ENCODE peak calls at places on chromosomes 4 and X, in five cellular contexts. Q, A, K, V and L are unnamed samples. For H3K27me3 and H3K4me1, the result is how much of the 10 kb centered on the place peaks cover.

GRCh38 chr4:135192746-135193535 is 991.4 kb upstream of the PABPC4L start:
- DNase-seq in Q (no peak), A (no peak), K (no peak), V (peak), L (peak)

GRCh38 chrX:148043456-148043855 is 62.3 kb downstream of the FMR1NB start:
- DNase-seq in Q (peak), A (no peak), K (no peak), V (no peak), L (no peak)

GRCh38 chrX:55135171-55135570 is 46.4 kb downstream of the PAGE2 start:
- DNase-seq in Q (peak), A (peak), K (peak), V (peak), L (no peak)

GRCh38 chr4:15811703-15812325 is 33.7 kb downstream of the CD38 start:
- DNase-seq in Q (no peak), A (no peak), K (no peak), V (no peak), L (no peak)

GRCh38 chr4:186904104-186904503 is 180.4 kb upstream of the FAT1 start:
- DNase-seq in Q (no peak), A (no peak), K (no peak), V (peak), L (peak)

GRCh38 chr4:15197005-15197404 is 194.7 kb downstream of the CPEB2 start:
- DNase-seq in Q (no peak), A (peak), K (no peak), V (peak), L (peak)

GRCh38 chrX:49270249-49270921 is 792 bp downstream of the PPP1R3F start:
- DNase-seq in Q (peak), A (no peak), K (no peak), V (no peak), L (peak)

GRCh38 chrX:9866633-9867032 is 80.4 kb downstream of the SHROOM2 start:
- DNase-seq in Q (no peak), A (no peak), K (no peak), V (no peak), L (no peak)

GRCh38 chrX:108091878-108092291 is 307 bp downstream of the ATG4A start:
- DNase-seq in Q (no peak), A (no peak), K (no peak), V (peak), L (no peak)

GRCh38 chrX:20063716-20064351 is 52.9 kb downstream of the MAP7D2 start:
- DNase-seq in Q (no peak), A (no peak), K (no peak), V (no peak), L (no peak)

GRCh38 chr4:8891646-8892555 is 20.3 kb upstream of the HMX1 start:
- DNase-seq in Q (no peak), A (no peak), K (no peak), V (no peak), L (no peak)

GRCh38 chr4:8892556-8893226 is 21.1 kb upstream of the HMX1 start:
- DNase-seq in Q (no peak), A (no peak), K (no peak), V (no peak), L (no peak)

GRCh38 chr4:8891255-8891645 is 19.6 kb upstream of the HMX1 start:
- DNase-seq in Q (no peak), A (no peak), K (no peak), V (no peak), L (no peak)

GRCh38 chr4:8886625-8887406 is 15.2 kb upstream of the HMX1 start:
- DNase-seq in Q (no peak), A (no peak), K (no peak), V (no peak), L (no peak)

GRCh38 chr4:8888856-8889255 is 17.2 kb upstream of the HMX1 start:
- DNase-seq in Q (no peak), A (no peak), K (no peak), V (no peak), L (no peak)
- H3K27me3 ChIP-seq in Q (under half), A (half or more), K (under half), V (under half), L (under half)

GRCh38 chr4:41181037-41181436 is 33.3 kb downstream of the APBB2 start:
- DNase-seq in Q (no peak), A (no peak), K (no peak), V (no peak), L (no peak)
- H3K4me1 ChIP-seq in Q (under half), A (under half), K (under half), V (half or more), L (under half)

DNA sequence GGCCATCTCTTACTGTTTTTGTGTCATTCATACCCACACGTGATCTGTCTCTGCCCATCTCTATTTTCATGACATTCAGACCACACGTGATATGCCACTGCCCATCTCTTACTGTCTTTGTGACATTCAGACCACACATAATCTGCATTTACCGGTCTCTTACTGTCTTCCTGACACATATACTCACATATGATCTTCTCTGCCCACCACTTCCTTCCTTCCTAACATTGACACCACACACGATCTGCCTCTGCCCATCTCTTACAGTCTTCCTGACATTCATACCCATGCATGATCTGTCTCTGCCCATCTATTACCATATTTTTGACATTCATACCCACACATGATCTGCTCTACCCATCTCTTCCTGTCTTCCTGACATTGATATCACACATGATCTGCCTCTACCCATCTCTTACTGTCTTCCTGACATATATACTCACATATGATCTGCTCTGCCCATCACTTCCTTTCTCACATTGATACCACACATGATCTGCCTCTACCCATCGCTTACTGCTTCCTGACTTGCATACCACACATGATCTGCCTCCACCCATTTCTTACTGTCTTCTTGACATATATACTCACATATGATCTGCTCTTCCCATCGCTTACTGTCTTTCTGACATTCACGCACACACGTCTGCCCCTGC is 36.1 kb downstream of the SCML1 start:
- DNase-seq in Q (no peak), A (no peak), K (no peak), V (no peak), L (no peak)
- H3K27me3 ChIP-seq in Q (under half), A (under half), K (under half), V (under half), L (under half)

GRCh38 chr4:1773754-1774153 is 19.3 kb upstream of the FGFR3 start:
- DNase-seq in Q (no peak), A (no peak), K (no peak), V (no peak), L (no peak)
- H3K4me1 ChIP-seq in Q (under half), A (under half), K (under half), V (under half), L (under half)

GRCh38 chr4:110613710-110614109 is 9.2 kb downstream of the PITX2 start:
- DNase-seq in Q (no peak), A (no peak), K (no peak), V (no peak), L (peak)
- H3K27me3 ChIP-seq in Q (half or more), A (half or more), K (half or more), V (under half), L (half or more)

GRCh38 chr4:48665555-48666186 is 114.4 kb downstream of the FRYL start:
- DNase-seq in Q (no peak), A (no peak), K (no peak), V (no peak), L (no peak)
- H3K4me1 ChIP-seq in Q (under half), A (under half), K (under half), V (under half), L (under half)

DNA sequence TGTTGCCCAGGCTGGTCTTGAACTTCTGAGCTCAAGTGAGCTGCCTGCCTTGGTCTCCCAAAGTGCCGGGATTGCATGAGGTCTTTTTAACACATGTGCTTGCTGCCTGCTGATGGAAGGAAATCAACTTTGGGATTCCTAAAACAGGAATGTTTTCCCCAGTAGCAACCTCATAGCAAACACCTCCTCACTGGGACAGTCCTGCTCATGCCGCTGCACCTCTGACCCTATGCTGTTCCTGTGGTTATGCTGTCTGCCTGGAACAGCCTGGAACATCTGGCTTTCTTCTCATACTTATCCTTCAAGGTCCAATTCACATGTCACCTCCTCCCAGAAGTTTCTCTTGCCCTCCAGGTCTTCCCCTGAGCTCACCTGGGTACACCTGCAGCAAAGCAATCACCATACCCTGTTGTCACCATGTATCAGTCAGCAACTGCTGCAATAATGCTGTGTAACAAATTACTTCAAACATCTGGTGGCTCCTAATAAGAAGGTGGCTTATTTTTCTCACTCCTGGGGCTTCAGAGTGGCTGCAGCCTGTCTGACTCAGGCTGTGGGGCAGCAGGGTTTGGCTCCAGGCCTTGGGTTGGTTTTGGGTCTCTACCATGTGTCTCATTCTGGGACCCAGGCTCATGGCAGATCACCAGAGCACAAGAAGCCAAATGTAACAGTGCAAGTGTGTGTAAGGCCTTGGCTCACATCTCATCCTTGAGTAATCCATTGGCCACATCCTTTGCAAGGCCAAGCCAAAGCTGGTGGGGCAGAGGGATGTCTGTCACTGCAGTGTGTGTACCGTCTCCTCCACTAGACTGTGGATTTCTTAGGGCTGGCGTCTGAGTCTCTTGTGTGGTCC is 59.4 kb upstream of the SORCS2 start:
- DNase-seq in Q (no peak), A (no peak), K (no peak), V (no peak), L (peak)
- H3K27me3 ChIP-seq in Q (under half), A (under half), K (under half), V (under half), L (under half)